ENCODE peak calls at places on chromosomes 6 and 20, in four cellular contexts. One of them, this sample, is unnamed.

GRCh38 chr20:45037050-45037449 is 63.9 kb downstream of the KCNS1 start:
- DNase-seq in right lobe of liver: no peak
- DNase-seq in neuronal stem cell: no peak
- DNase-seq in neural progenitor cell: no peak
- DNase-seq in this sample: no peak

GRCh38 chr6:47290124-47290834 is 19.4 kb downstream of the TNFRSF21 start:
- DNase-seq in right lobe of liver: no peak
- DNase-seq in neural progenitor cell: no peak
- DNase-seq in neuronal stem cell: no peak
- DNase-seq in this sample: no peak

GRCh38 chr6:31356216-31356945 is 598 bp downstream of the HLA-B start:
- DNase-seq in neuronal stem cell: no peak
- DNase-seq in right lobe of liver: peak
- DNase-seq in neural progenitor cell: peak
- DNase-seq in this sample: peak

GRCh38 chr6:100996409-100996808 is 115.3 kb upstream of the ASCC3 start:
- DNase-seq in neural progenitor cell: no peak
- DNase-seq in right lobe of liver: no peak
- DNase-seq in neuronal stem cell: no peak
- DNase-seq in this sample: no peak

GRCh38 chr6:168192195-168192900 is 113.3 kb upstream of the FRMD1 start:
- DNase-seq in neural progenitor cell: peak
- DNase-seq in right lobe of liver: no peak
- DNase-seq in neuronal stem cell: no peak
- DNase-seq in this sample: no peak

GRCh38 chr20:57288676-57289075 is 22.2 kb upstream of the BMP7 start:
- DNase-seq in neuronal stem cell: no peak
- DNase-seq in right lobe of liver: no peak
- DNase-seq in neural progenitor cell: no peak
- DNase-seq in this sample: no peak

GRCh38 chr6:44099192-44099591 is 28.1 kb downstream of the MRPL14 start:
- DNase-seq in neural progenitor cell: no peak
- DNase-seq in right lobe of liver: no peak
- DNase-seq in neuronal stem cell: no peak
- DNase-seq in this sample: no peak

GRCh38 chr20:7799872-7800271 is 140.4 kb downstream of the HAO1 start:
- DNase-seq in right lobe of liver: no peak
- DNase-seq in neuronal stem cell: no peak
- DNase-seq in neural progenitor cell: no peak
- DNase-seq in this sample: no peak

GRCh38 chr6:22147983-22148797 is 148.6 kb downstream of the PRL start:
- DNase-seq in neural progenitor cell: peak
- DNase-seq in right lobe of liver: no peak
- DNase-seq in neuronal stem cell: no peak
- DNase-seq in this sample: peak

GRCh38 chr6:122059918-122060317 is 339.5 kb upstream of the HSF2 start:
- DNase-seq in right lobe of liver: no peak
- DNase-seq in neuronal stem cell: no peak
- DNase-seq in neural progenitor cell: no peak
- DNase-seq in this sample: no peak

GRCh38 chr6:148972481-148972880 is 225.7 kb downstream of the UST start:
- DNase-seq in neuronal stem cell: no peak
- DNase-seq in neural progenitor cell: peak
- DNase-seq in right lobe of liver: no peak
- DNase-seq in this sample: peak

GRCh38 chr6:37244430-37245310 is 12.9 kb upstream of the TBC1D22B start:
- DNase-seq in neuronal stem cell: no peak
- DNase-seq in right lobe of liver: peak
- DNase-seq in neural progenitor cell: no peak
- DNase-seq in this sample: peak

GRCh38 chr6:109342564-109342963 is 39.7 kb downstream of the CD164 start:
- DNase-seq in right lobe of liver: no peak
- DNase-seq in neural progenitor cell: no peak
- DNase-seq in neuronal stem cell: no peak
- DNase-seq in this sample: no peak

GRCh38 chr6:73180718-73181619 is 44.3 kb downstream of the KHDC1L start:
- DNase-seq in neural progenitor cell: peak
- DNase-seq in right lobe of liver: no peak
- DNase-seq in neuronal stem cell: peak
- DNase-seq in this sample: no peak

GRCh38 chr20:14963262-14963663 is 625.9 kb upstream of the FLRT3 start:
- DNase-seq in right lobe of liver: no peak
- DNase-seq in neuronal stem cell: no peak
- DNase-seq in neural progenitor cell: peak
- DNase-seq in this sample: no peak

GRCh38 chr20:41956316-41957050 is 338.3 kb upstream of the CHD6 start:
- DNase-seq in neuronal stem cell: peak
- DNase-seq in neural progenitor cell: peak
- DNase-seq in right lobe of liver: no peak
- DNase-seq in this sample: no peak

GRCh38 chr6:127119361-127120108 is 1.1 kb downstream of the RSPO3 start:
- DNase-seq in neural progenitor cell: peak
- DNase-seq in right lobe of liver: peak
- DNase-seq in neuronal stem cell: peak
- DNase-seq in this sample: peak

GRCh38 chr6:40037271-40037670 is 103.0 kb upstream of the MOCS1 start:
- DNase-seq in neuronal stem cell: no peak
- DNase-seq in right lobe of liver: no peak
- DNase-seq in neural progenitor cell: no peak
- DNase-seq in this sample: no peak

GRCh38 chr6:133055527-133055966 is 185.6 kb upstream of the EYA4 start:
- DNase-seq in neural progenitor cell: peak
- DNase-seq in right lobe of liver: no peak
- DNase-seq in neuronal stem cell: no peak
- DNase-seq in this sample: no peak

GRCh38 chr20:38061109-38061508 is 27.6 kb downstream of the RPRD1B start:
- DNase-seq in right lobe of liver: no peak
- DNase-seq in neural progenitor cell: no peak
- DNase-seq in neuronal stem cell: no peak
- DNase-seq in this sample: no peak

GRCh38 chr20:12966468-12967085 is 42.2 kb upstream of the SPTLC3 start:
- DNase-seq in right lobe of liver: no peak
- DNase-seq in neural progenitor cell: peak
- DNase-seq in neuronal stem cell: no peak
- DNase-seq in this sample: no peak

GRCh38 chr20:9112541-9113515 is 43.9 kb downstream of the PLCB4 start:
- DNase-seq in neural progenitor cell: no peak
- DNase-seq in right lobe of liver: no peak
- DNase-seq in neuronal stem cell: no peak
- DNase-seq in this sample: no peak

GRCh38 chr6:43838276-43839036 is 68.4 kb downstream of the VEGFA start:
- DNase-seq in neuronal stem cell: no peak
- DNase-seq in right lobe of liver: peak
- DNase-seq in neural progenitor cell: peak
- DNase-seq in this sample: peak

GRCh38 chr20:49424536-49424935 is 57.9 kb downstream of the KCNB1 start:
- DNase-seq in neuronal stem cell: no peak
- DNase-seq in neural progenitor cell: peak
- DNase-seq in right lobe of liver: no peak
- DNase-seq in this sample: no peak

GRCh38 chr6:48141975-48142374 is 31.0 kb upstream of the PTCHD4 start:
- DNase-seq in neural progenitor cell: no peak
- DNase-seq in neuronal stem cell: no peak
- DNase-seq in right lobe of liver: no peak
- DNase-seq in this sample: no peak

GRCh38 chr6:12476484-12476883 is 186.3 kb downstream of the EDN1 start:
- DNase-seq in neuronal stem cell: no peak
- DNase-seq in neural progenitor cell: no peak
- DNase-seq in right lobe of liver: no peak
- DNase-seq in this sample: no peak

GRCh38 chr6:56009620-56010019 is 134.2 kb upstream of the BMP5 start:
- DNase-seq in neural progenitor cell: no peak
- DNase-seq in neuronal stem cell: no peak
- DNase-seq in right lobe of liver: no peak
- DNase-seq in this sample: no peak

GRCh38 chr6:100488231-100488630 is 23.5 kb upstream of the SIM1 start:
- DNase-seq in right lobe of liver: no peak
- DNase-seq in neural progenitor cell: no peak
- DNase-seq in neuronal stem cell: no peak
- DNase-seq in this sample: no peak

GRCh38 chr6:38194589-38194988 is 375.1 kb downstream of the ZFAND3 start:
- DNase-seq in neuronal stem cell: no peak
- DNase-seq in right lobe of liver: no peak
- DNase-seq in neural progenitor cell: no peak
- DNase-seq in this sample: no peak

GRCh38 chr20:35663813-35664543 is 722 bp downstream of the CPNE1 start:
- DNase-seq in right lobe of liver: peak
- DNase-seq in neural progenitor cell: peak
- DNase-seq in neuronal stem cell: peak
- DNase-seq in this sample: peak

GRCh38 chr6:1267057-1267732 is 44.7 kb upstream of the FOXQ1 start:
- DNase-seq in neuronal stem cell: no peak
- DNase-seq in neural progenitor cell: no peak
- DNase-seq in right lobe of liver: no peak
- DNase-seq in this sample: no peak

GRCh38 chr20:51750037-51750769 is 18.0 kb downstream of the ATP9A start:
- DNase-seq in right lobe of liver: peak
- DNase-seq in neural progenitor cell: no peak
- DNase-seq in neuronal stem cell: no peak
- DNase-seq in this sample: peak

GRCh38 chr20:63061701-63062100 is 54.9 kb upstream of the BHLHE23 start:
- DNase-seq in right lobe of liver: peak
- DNase-seq in neuronal stem cell: no peak
- DNase-seq in neural progenitor cell: no peak
- DNase-seq in this sample: peak

GRCh38 chr20:35871311-35871771 is 83.0 kb downstream of the SCAND1 start:
- DNase-seq in neuronal stem cell: no peak
- DNase-seq in right lobe of liver: no peak
- DNase-seq in neural progenitor cell: no peak
- DNase-seq in this sample: no peak

GRCh38 chr20:10672579-10673127 is 1.1 kb downstream of the JAG1 start:
- DNase-seq in neural progenitor cell: peak
- DNase-seq in right lobe of liver: peak
- DNase-seq in neuronal stem cell: no peak
- DNase-seq in this sample: peak

GRCh38 chr6:110270166-110270565 is 88.0 kb downstream of the METTL24 start:
- DNase-seq in right lobe of liver: no peak
- DNase-seq in neuronal stem cell: peak
- DNase-seq in neural progenitor cell: peak
- DNase-seq in this sample: no peak

GRCh38 chr6:158026054-158026900 is 44.6 kb downstream of the SYNJ2 start:
- DNase-seq in right lobe of liver: peak
- DNase-seq in neuronal stem cell: no peak
- DNase-seq in neural progenitor cell: no peak
- DNase-seq in this sample: peak

GRCh38 chr6:45836438-45836824 is 179.2 kb downstream of the CLIC5 start:
- DNase-seq in right lobe of liver: no peak
- DNase-seq in neural progenitor cell: no peak
- DNase-seq in neuronal stem cell: no peak
- DNase-seq in this sample: no peak

DNA sequence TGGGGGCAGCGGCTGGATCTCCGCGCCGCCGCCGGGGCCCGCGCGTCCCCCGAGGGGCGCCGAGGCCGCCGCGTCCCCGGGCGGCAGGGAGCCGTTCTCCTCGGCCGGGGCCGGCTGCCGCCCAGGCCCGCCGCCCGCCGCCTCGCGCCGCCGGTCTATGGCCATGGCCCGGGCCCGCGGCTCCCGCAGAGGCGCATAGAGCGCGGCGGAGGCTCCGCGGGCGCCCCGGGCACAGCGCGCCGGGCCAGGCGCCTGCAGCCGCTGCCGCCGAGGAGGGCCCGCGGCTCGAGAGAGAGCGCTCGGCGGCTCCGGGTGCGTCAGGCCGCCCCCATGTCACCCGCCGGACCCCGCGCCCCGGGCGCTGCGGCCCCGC is 469 bp downstream of the SLC22A23 start:
- DNase-seq in neuronal stem cell: no peak
- DNase-seq in right lobe of liver: no peak
- DNase-seq in neural progenitor cell: no peak
- DNase-seq in this sample: no peak
- H3K27ac ChIP-seq in neuronal stem cell: no peak
- H3K27ac ChIP-seq in right lobe of liver: no peak
- H3K27ac ChIP-seq in neural progenitor cell: no peak
- H3K27ac ChIP-seq in this sample: peak

DNA sequence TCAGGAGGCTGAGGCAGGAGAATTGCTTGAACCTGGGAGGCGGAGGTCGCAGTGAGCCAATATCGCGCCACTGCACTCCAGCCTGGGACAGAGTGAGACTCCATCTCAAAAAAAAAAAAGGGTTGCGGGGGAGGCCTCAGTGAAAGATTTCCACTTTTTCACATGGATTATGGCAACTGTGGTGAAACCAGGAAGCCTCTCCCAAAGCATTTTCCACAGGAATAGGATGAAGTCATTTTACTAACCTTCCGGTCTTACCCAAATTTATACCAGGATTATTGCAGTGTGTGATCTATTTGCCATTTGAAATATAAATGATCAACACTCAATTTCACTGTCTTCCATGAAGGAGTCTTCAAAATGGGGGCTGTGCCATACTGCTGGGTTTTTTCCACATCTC is 93.6 kb upstream of the FAM8A1 start:
- DNase-seq in neural progenitor cell: no peak
- DNase-seq in right lobe of liver: no peak
- DNase-seq in neuronal stem cell: no peak
- DNase-seq in this sample: no peak
- H3K27ac ChIP-seq in neural progenitor cell: no peak
- H3K27ac ChIP-seq in right lobe of liver: no peak
- H3K27ac ChIP-seq in neuronal stem cell: no peak
- H3K27ac ChIP-seq in this sample: no peak

GRCh38 chr6:33977606-33978438 is 168.1 kb downstream of the GRM4 start:
- DNase-seq in neural progenitor cell: no peak
- DNase-seq in right lobe of liver: no peak
- DNase-seq in neuronal stem cell: no peak
- DNase-seq in this sample: no peak
- H3K27ac ChIP-seq in neural progenitor cell: no peak
- H3K27ac ChIP-seq in right lobe of liver: no peak
- H3K27ac ChIP-seq in neuronal stem cell: no peak
- H3K27ac ChIP-seq in this sample: no peak

GRCh38 chr20:53834044-53834442 is 236.4 kb downstream of the BCAS1 start:
- DNase-seq in neuronal stem cell: no peak
- DNase-seq in right lobe of liver: no peak
- DNase-seq in neural progenitor cell: no peak
- DNase-seq in this sample: no peak

GRCh38 chr20:53831812-53832211 is 238.2 kb upstream of the ZNF217 start:
- DNase-seq in right lobe of liver: no peak
- DNase-seq in neuronal stem cell: no peak
- DNase-seq in neural progenitor cell: no peak
- DNase-seq in this sample: no peak

GRCh38 chr20:53832499-53832898 is 237.9 kb downstream of the BCAS1 start:
- DNase-seq in neural progenitor cell: no peak
- DNase-seq in right lobe of liver: no peak
- DNase-seq in neuronal stem cell: no peak
- DNase-seq in this sample: no peak

GRCh38 chr20:53834749-53835148 is 235.6 kb downstream of the BCAS1 start:
- DNase-seq in neural progenitor cell: no peak
- DNase-seq in right lobe of liver: no peak
- DNase-seq in neuronal stem cell: no peak
- DNase-seq in this sample: no peak

GRCh38 chr20:53833333-53834043 is 236.9 kb downstream of the BCAS1 start:
- DNase-seq in right lobe of liver: no peak
- DNase-seq in neural progenitor cell: no peak
- DNase-seq in neuronal stem cell: no peak
- DNase-seq in this sample: no peak
- H3K27ac ChIP-seq in right lobe of liver: no peak
- H3K27ac ChIP-seq in neural progenitor cell: no peak
- H3K27ac ChIP-seq in neuronal stem cell: no peak
- H3K27ac ChIP-seq in this sample: no peak

This sample was measured in lower lobe of right lung.